ENCODE peak calls at places on chromosome 16, in ten cellular contexts. Y, D, S, Q, V, C, Z, T, F and W are unnamed samples.

GRCh38 chr16:85149776-85150175 is 37.5 kb upstream of the CIBAR2 start:
- DNase-seq in Y (no peak), D (no peak), S (no peak), Q (no peak), V (no peak), C (no peak), Z (peak), T (no peak), F (no peak), W (no peak)

GRCh38 chr16:53224932-53225533 is 170.2 kb downstream of the CHD9 start:
- DNase-seq in Y (no peak), D (no peak), S (peak), Q (no peak), V (peak), C (no peak), Z (no peak), T (no peak), F (no peak), W (no peak)

GRCh38 chr16:87570938-87571867 is 31.1 kb upstream of the JPH3 start:
- DNase-seq in Y (peak), D (no peak), S (peak), Q (no peak), V (no peak), C (no peak), Z (no peak), T (peak), F (no peak), W (no peak)

GRCh38 chr16:12474794-12475410 is 328.8 kb downstream of the CPPED1 start:
- DNase-seq in Y (no peak), D (no peak), S (no peak), Q (no peak), V (no peak), C (no peak), Z (no peak), T (no peak), F (no peak), W (no peak)

GRCh38 chr16:396605-397004 is 394 bp upstream of the NME4 start:
- DNase-seq in Y (no peak), D (peak), S (peak), Q (no peak), V (no peak), C (no peak), Z (no peak), T (peak), F (no peak), W (peak)

GRCh38 chr16:11621920-11622651 is 35.4 kb upstream of the LITAF start:
- DNase-seq in Y (no peak), D (no peak), S (peak), Q (no peak), V (no peak), C (no peak), Z (no peak), T (no peak), F (peak), W (no peak)

GRCh38 chr16:67176662-67177061 is 6.3 kb downstream of the NOL3 start:
- DNase-seq in Y (no peak), D (no peak), S (no peak), Q (no peak), V (no peak), C (no peak), Z (no peak), T (no peak), F (no peak), W (no peak)

GRCh38 chr16:84267380-84267779 is 27.3 kb upstream of the WFDC1 start:
- DNase-seq in Y (no peak), D (no peak), S (no peak), Q (no peak), V (no peak), C (no peak), Z (no peak), T (no peak), F (no peak), W (no peak)

GRCh38 chr16:53636978-53637377 is 66.7 kb downstream of the RPGRIP1L start:
- DNase-seq in Y (no peak), D (no peak), S (no peak), Q (no peak), V (no peak), C (no peak), Z (no peak), T (no peak), F (no peak), W (no peak)

GRCh38 chr16:23803591-23804123 is 32.1 kb upstream of the PRKCB start:
- DNase-seq in Y (peak), D (no peak), S (peak), Q (no peak), V (peak), C (no peak), Z (no peak), T (peak), F (peak), W (peak)

GRCh38 chr16:68065716-68066305 is 19.4 kb upstream of the NFATC3 start:
- DNase-seq in Y (no peak), D (peak), S (peak), Q (no peak), V (no peak), C (no peak), Z (no peak), T (no peak), F (no peak), W (no peak)

GRCh38 chr16:47143329-47143676 is 442 bp downstream of the NETO2 start:
- DNase-seq in Y (peak), D (peak), S (peak), Q (no peak), V (peak), C (peak), Z (peak), T (peak), F (peak), W (peak)

GRCh38 chr16:73076291-73076959 is 28.5 kb upstream of the ZFHX3 start:
- DNase-seq in Y (no peak), D (no peak), S (no peak), Q (no peak), V (no peak), C (no peak), Z (no peak), T (no peak), F (no peak), W (no peak)

GRCh38 chr16:3983081-3983520 is 102.6 kb upstream of the CREBBP start:
- DNase-seq in Y (peak), D (no peak), S (peak), Q (no peak), V (peak), C (no peak), Z (no peak), T (peak), F (peak), W (peak)

GRCh38 chr16:88611220-88611821 is 27.1 kb upstream of the IL17C start:
- DNase-seq in Y (no peak), D (no peak), S (no peak), Q (no peak), V (no peak), C (no peak), Z (no peak), T (peak), F (no peak), W (no peak)

GRCh38 chr16:3443108-3444031 is at the start of the genes NAA60 and ZNF597:
- DNase-seq in Y (peak), D (peak), S (peak), Q (peak), V (peak), C (no peak), Z (peak), T (peak), F (peak), W (peak)

GRCh38 chr16:8862309-8863130 is 6.3 kb downstream of the CARHSP1 start:
- DNase-seq in Y (no peak), D (no peak), S (no peak), Q (no peak), V (no peak), C (no peak), Z (no peak), T (no peak), F (no peak), W (no peak)

GRCh38 chr16:86387461-86388440 is 122.6 kb upstream of the FOXF1 start:
- DNase-seq in Y (no peak), D (peak), S (peak), Q (peak), V (peak), C (no peak), Z (no peak), T (no peak), F (no peak), W (no peak)

GRCh38 chr16:58345574-58346354 is 46.5 kb upstream of the GINS3 start:
- DNase-seq in Y (no peak), D (no peak), S (no peak), Q (no peak), V (no peak), C (no peak), Z (no peak), T (no peak), F (no peak), W (no peak)

GRCh38 chr16:78196527-78196926 is 97.1 kb downstream of the WWOX start:
- DNase-seq in Y (no peak), D (no peak), S (no peak), Q (no peak), V (no peak), C (no peak), Z (no peak), T (no peak), F (no peak), W (no peak)